ENCODE peak calls at places on chromosome 12, in seven cellular contexts. E is H4; W is naive thymus-derived CD4-positive, alpha-beta T cell; X is T-helper 1 cell; J is IMR-90; V is M059J; U is dorsolateral prefrontal cortex. B is an unnamed sample.

GRCh38 chr12:49540229-49541139 is 1.7 kb downstream of the KCNH3 start:
- DNase-seq in E (no peak), W (no peak), X (no peak), J (no peak), V (peak; percentile 32), U (no peak), B (no peak)

GRCh38 chr12:87870061-87870460 is 159.1 kb downstream of the C12orf50 start:
- DNase-seq in E (no peak), W (no peak), X (no peak), J (peak; percentile 51), V (peak; percentile 34), U (no peak), B (no peak)

GRCh38 chr12:107917912-107918800 is 143.7 kb downstream of the ASCL4 start:
- DNase-seq in E (peak; percentile 47), W (no peak), X (no peak), J (peak; percentile 5), V (peak; percentile 28), U (no peak), B (no peak)

GRCh38 chr12:104974626-104975290 is 11.4 kb upstream of the NOPCHAP1 start:
- DNase-seq in E (no peak), W (no peak), X (no peak), J (peak; percentile 53), V (peak; percentile 81), U (no peak), B (no peak)

GRCh38 chr12:58648151-58648550 is 272.2 kb downstream of the LRIG3 start:
- DNase-seq in E (no peak), W (no peak), X (no peak), J (no peak), V (no peak), U (no peak), B (no peak)

GRCh38 chr12:121033625-121034349 is 5.3 kb downstream of the OASL start:
- DNase-seq in E (peak; percentile 89), W (peak; percentile 13), X (peak; percentile 43), J (no peak), V (peak; percentile 95), U (no peak), B (no peak)

GRCh38 chr12:24840046-24840800 is 108.7 kb downstream of the BCAT1 start:
- DNase-seq in E (no peak), W (no peak), X (no peak), J (peak; percentile 80), V (peak; percentile 54), U (no peak), B (no peak)

GRCh38 chr12:26833692-26834168 is 736 bp upstream of the ITPR2 start:
- DNase-seq in E (no peak), W (peak; percentile 32), X (no peak), J (peak; percentile 13), V (no peak), U (no peak), B (peak; percentile 64)

GRCh38 chr12:62694632-62695031 is 228.0 kb downstream of the MON2 start:
- DNase-seq in E (no peak), W (no peak), X (no peak), J (no peak), V (no peak), U (no peak), B (no peak)

GRCh38 chr12:22321620-22322019 is 12.9 kb downstream of the ST8SIA1 start:
- DNase-seq in E (no peak), W (no peak), X (no peak), J (no peak), V (no peak), U (no peak), B (peak; percentile 2)

GRCh38 chr12:103632554-103633216 is 45.6 kb downstream of the STAB2 start:
- DNase-seq in E (peak; percentile 71), W (no peak), X (no peak), J (peak; percentile 33), V (peak; percentile 48), U (no peak), B (peak; percentile 35)

GRCh38 chr12:206746-207440 is 7.1 kb downstream of the SLC6A12 start:
- DNase-seq in E (no peak), W (no peak), X (no peak), J (no peak), V (no peak), U (no peak), B (no peak)

GRCh38 chr12:109822951-109823411 is 10.2 kb downstream of the TRPV4 start:
- DNase-seq in E (no peak), W (no peak), X (no peak), J (no peak), V (peak; percentile 73), U (no peak), B (no peak)

GRCh38 chr12:49892084-49892731 is 11.5 kb downstream of the FAIM2 start:
- DNase-seq in E (no peak), W (no peak), X (no peak), J (no peak), V (no peak), U (no peak), B (no peak)

GRCh38 chr12:121814429-121815119 is 10.8 kb downstream of the SETD1B start:
- DNase-seq in E (no peak), W (no peak), X (peak; percentile 9), J (no peak), V (no peak), U (no peak), B (no peak)

GRCh38 chr12:79939728-79940306 is 4.9 kb upstream of the PPP1R12A start:
- DNase-seq in E (no peak), W (no peak), X (no peak), J (no peak), V (no peak), U (no peak), B (no peak)

GRCh38 chr12:130463259-130463658 is 125.6 kb downstream of the PIWIL1 start:
- DNase-seq in E (no peak), W (no peak), X (no peak), J (no peak), V (no peak), U (no peak), B (no peak)

GRCh38 chr12:115450710-115451109 is 766.7 kb upstream of the TBX3 start:
- DNase-seq in E (no peak), W (no peak), X (no peak), J (no peak), V (no peak), U (no peak), B (no peak)

GRCh38 chr12:53071591-53072551 is 7.3 kb downstream of the SPRYD3 start:
- DNase-seq in E (no peak), W (no peak), X (no peak), J (peak; percentile 33), V (no peak), U (no peak), B (no peak)

GRCh38 chr12:94925729-94926128 is 77.8 kb downstream of the NDUFA12 start:
- DNase-seq in E (no peak), W (no peak), X (no peak), J (no peak), V (no peak), U (no peak), B (no peak)

GRCh38 chr12:115584156-115584555 is 693.3 kb downstream of the MED13L start:
- DNase-seq in E (no peak), W (no peak), X (no peak), J (no peak), V (peak; percentile 12), U (no peak), B (no peak)

GRCh38 chr12:48556631-48557030 is 13.2 kb downstream of the LALBA start:
- DNase-seq in E (no peak), W (no peak), X (no peak), J (no peak), V (no peak), U (no peak), B (no peak)

GRCh38 chr12:20950248-20950647 is 139.7 kb downstream of the SLCO1B3 start:
- DNase-seq in E (peak; percentile 9), W (no peak), X (no peak), J (no peak), V (peak; percentile 21), U (no peak), B (no peak)

GRCh38 chr12:111197545-111197944 is 171.3 kb downstream of the PHETA1 start:
- DNase-seq in E (no peak), W (no peak), X (no peak), J (no peak), V (no peak), U (no peak), B (no peak)

GRCh38 chr12:7439579-7440505 is 4.1 kb downstream of the CD163L1 start:
- DNase-seq in E (no peak), W (peak; percentile 8), X (no peak), J (peak; percentile 41), V (no peak), U (no peak), B (no peak)

GRCh38 chr12:101455685-101456084 is 19.5 kb upstream of the SPIC start:
- DNase-seq in E (no peak), W (peak; percentile 16), X (no peak), J (no peak), V (no peak), U (no peak), B (no peak)

GRCh38 chr12:62520361-62520760 is 53.7 kb downstream of the MON2 start:
- DNase-seq in E (no peak), W (no peak), X (no peak), J (no peak), V (no peak), U (no peak), B (no peak)

B was measured in KG1.